ENCODE peak calls at places on chromosome 19, in seven cellular contexts. Q is WTC11; S is naive thymus-derived CD8-positive, alpha-beta T cell; A is NCI-H1092 treated with DMSO at 0.1 percent for 48 hours; Z is CD4-positive, alpha-beta memory T cell; X is NCI-H2171 treated with DMSO at 0.1 percent for 48 hours; L is neural crest cell. C is an unnamed sample.

GRCh38 chr19:19352823-19353222 is 32.2 kb downstream of the MAU2 start:
- DNase-seq in S (no peak), X (no peak), Q (no peak), L (no peak), A (no peak), Z (no peak), C (no peak)

GRCh38 chr19:13757805-13758772 is 6.2 kb upstream of the MRI1 start:
- DNase-seq in Z (no peak), X (no peak), S (no peak), A (no peak), Q (no peak), L (no peak), C (no peak)

GRCh38 chr19:44303976-44304568 is 753 bp downstream of the ZNF235 start:
- DNase-seq in S (no peak), L (no peak), Q (no peak), Z (no peak), X (no peak), A (peak; percentile 10), C (no peak)

GRCh38 chr19:17752865-17753639 is 1.8 kb downstream of the FCHO1 start:
- DNase-seq in A (no peak), S (no peak), Q (no peak), L (no peak), X (no peak), Z (no peak), C (no peak)

GRCh38 chr19:57506163-57506562 is 6.4 kb downstream of the ZNF773 start:
- DNase-seq in Q (no peak), L (no peak), X (no peak), Z (no peak), S (no peak), A (no peak), C (no peak)

GRCh38 chr19:31548941-31549340 is 199.7 kb upstream of the TSHZ3 start:
- DNase-seq in X (no peak), Q (peak; percentile 34), Z (no peak), L (no peak), S (no peak), A (no peak), C (no peak)

GRCh38 chr19:51794865-51795490 is at the start of gene FPR3:
- DNase-seq in S (no peak), X (no peak), A (no peak), L (no peak), Z (no peak), Q (no peak), C (no peak)

GRCh38 chr19:28608292-28608691 is 604.7 kb downstream of the UQCRFS1 start:
- DNase-seq in Z (no peak), X (no peak), S (no peak), L (no peak), A (no peak), Q (no peak), C (no peak)

GRCh38 chr19:35773020-35773809 is 2.1 kb upstream of the ARHGAP33 start:
- DNase-seq in X (no peak), Q (no peak), L (no peak), S (no peak), A (no peak), Z (no peak), C (no peak)